ENCODE peak calls at places on chromosomes 7 and 10, in six cellular contexts. One of them, this sample, is unnamed.

GRCh38 chr10:69791812-69792211 is 9.9 kb upstream of the COL13A1 start:
- DNase-seq in fibroblast of pulmonary artery: no peak
- DNase-seq in AG04450: no peak
- DNase-seq in AG04449: no peak
- DNase-seq in IMR-90: no peak
- DNase-seq in foreskin fibroblast: no peak
- DNase-seq in this sample: no peak

GRCh38 chr10:119818889-119819270 is 53.8 kb downstream of the MCMBP start:
- DNase-seq in fibroblast of pulmonary artery: no peak
- DNase-seq in AG04450: no peak
- DNase-seq in AG04449: no peak
- DNase-seq in IMR-90: no peak
- DNase-seq in foreskin fibroblast: no peak
- DNase-seq in this sample: no peak

GRCh38 chr10:132442636-132443035 is 45.6 kb downstream of the PWWP2B start:
- DNase-seq in fibroblast of pulmonary artery: no peak
- DNase-seq in AG04450: no peak
- DNase-seq in AG04449: no peak
- DNase-seq in IMR-90: no peak
- DNase-seq in foreskin fibroblast: no peak
- DNase-seq in this sample: no peak

GRCh38 chr7:151274936-151275812 is 26.7 kb upstream of the SMARCD3 start:
- DNase-seq in fibroblast of pulmonary artery: no peak
- DNase-seq in AG04450: no peak
- DNase-seq in AG04449: no peak
- DNase-seq in IMR-90: no peak
- DNase-seq in foreskin fibroblast: no peak
- DNase-seq in this sample: no peak

GRCh38 chr7:104327534-104327933 is 869 bp upstream of the LHFPL3 start:
- DNase-seq in fibroblast of pulmonary artery: no peak
- DNase-seq in AG04450: no peak
- DNase-seq in AG04449: no peak
- DNase-seq in IMR-90: no peak
- DNase-seq in foreskin fibroblast: no peak
- DNase-seq in this sample: no peak

GRCh38 chr10:53453196-53453595 is 680.6 kb upstream of the MBL2 start:
- DNase-seq in fibroblast of pulmonary artery: no peak
- DNase-seq in AG04450: no peak
- DNase-seq in AG04449: no peak
- DNase-seq in IMR-90: no peak
- DNase-seq in foreskin fibroblast: no peak
- DNase-seq in this sample: no peak

GRCh38 chr7:129122751-129123516 is 21.6 kb upstream of the TSPAN33 start:
- DNase-seq in fibroblast of pulmonary artery: peak
- DNase-seq in AG04450: no peak
- DNase-seq in AG04449: no peak
- DNase-seq in IMR-90: peak
- DNase-seq in foreskin fibroblast: no peak
- DNase-seq in this sample: no peak

GRCh38 chr7:95675016-95675415 is 78.7 kb upstream of the PDK4 start:
- DNase-seq in fibroblast of pulmonary artery: no peak
- DNase-seq in AG04450: no peak
- DNase-seq in AG04449: no peak
- DNase-seq in IMR-90: no peak
- DNase-seq in foreskin fibroblast: no peak
- DNase-seq in this sample: no peak

GRCh38 chr10:133183646-133184378 is 23.8 kb downstream of the KNDC1 start:
- DNase-seq in fibroblast of pulmonary artery: no peak
- DNase-seq in AG04450: no peak
- DNase-seq in AG04449: no peak
- DNase-seq in IMR-90: no peak
- DNase-seq in foreskin fibroblast: no peak
- DNase-seq in this sample: no peak

GRCh38 chr10:48466611-48467240 is 138.1 kb downstream of the ARHGAP22 start:
- DNase-seq in fibroblast of pulmonary artery: no peak
- DNase-seq in AG04450: no peak
- DNase-seq in AG04449: no peak
- DNase-seq in IMR-90: no peak
- DNase-seq in foreskin fibroblast: no peak
- DNase-seq in this sample: no peak

GRCh38 chr7:139855498-139856270 is 26.6 kb downstream of the TBXAS1 start:
- DNase-seq in fibroblast of pulmonary artery: peak
- DNase-seq in AG04450: no peak
- DNase-seq in AG04449: no peak
- DNase-seq in IMR-90: no peak
- DNase-seq in foreskin fibroblast: no peak
- DNase-seq in this sample: no peak

GRCh38 chr7:64863969-64864368 is 39.1 kb upstream of the ZNF273 start:
- DNase-seq in fibroblast of pulmonary artery: no peak
- DNase-seq in AG04450: no peak
- DNase-seq in AG04449: no peak
- DNase-seq in IMR-90: no peak
- DNase-seq in foreskin fibroblast: no peak
- DNase-seq in this sample: no peak

GRCh38 chr10:79985481-79986072 is 36.7 kb upstream of the SFTPD start:
- DNase-seq in fibroblast of pulmonary artery: no peak
- DNase-seq in AG04450: no peak
- DNase-seq in AG04449: no peak
- DNase-seq in IMR-90: no peak
- DNase-seq in foreskin fibroblast: no peak
- DNase-seq in this sample: no peak

GRCh38 chr7:14449291-14449690 is 453.3 kb downstream of the DGKB start:
- DNase-seq in fibroblast of pulmonary artery: no peak
- DNase-seq in AG04450: no peak
- DNase-seq in AG04449: no peak
- DNase-seq in IMR-90: no peak
- DNase-seq in foreskin fibroblast: no peak
- DNase-seq in this sample: no peak

GRCh38 chr7:81175291-81175942 is 256.6 kb upstream of the SEMA3C start:
- DNase-seq in fibroblast of pulmonary artery: no peak
- DNase-seq in AG04450: no peak
- DNase-seq in AG04449: no peak
- DNase-seq in IMR-90: no peak
- DNase-seq in foreskin fibroblast: no peak
- DNase-seq in this sample: no peak

GRCh38 chr7:84912993-84913635 is 273.7 kb downstream of the SEMA3D start:
- DNase-seq in fibroblast of pulmonary artery: no peak
- DNase-seq in AG04450: no peak
- DNase-seq in AG04449: no peak
- DNase-seq in IMR-90: no peak
- DNase-seq in foreskin fibroblast: no peak
- DNase-seq in this sample: no peak

GRCh38 chr7:55251313-55251712 is 113.8 kb upstream of the LANCL2 start:
- DNase-seq in fibroblast of pulmonary artery: no peak
- DNase-seq in AG04450: no peak
- DNase-seq in AG04449: no peak
- DNase-seq in IMR-90: no peak
- DNase-seq in foreskin fibroblast: no peak
- DNase-seq in this sample: no peak

GRCh38 chr7:44561962-44562621 is 11.6 kb downstream of the DDX56 start:
- DNase-seq in fibroblast of pulmonary artery: peak
- DNase-seq in AG04450: no peak
- DNase-seq in AG04449: no peak
- DNase-seq in IMR-90: peak
- DNase-seq in foreskin fibroblast: peak
- DNase-seq in this sample: no peak

GRCh38 chr7:140196361-140197217 is 19.8 kb upstream of the KDM7A start:
- DNase-seq in fibroblast of pulmonary artery: peak
- DNase-seq in AG04450: no peak
- DNase-seq in AG04449: no peak
- DNase-seq in IMR-90: peak
- DNase-seq in foreskin fibroblast: no peak
- DNase-seq in this sample: no peak

GRCh38 chr7:157693071-157693520 is 356.3 kb downstream of the DNAJB6 start:
- DNase-seq in fibroblast of pulmonary artery: no peak
- DNase-seq in AG04450: no peak
- DNase-seq in AG04449: no peak
- DNase-seq in IMR-90: no peak
- DNase-seq in foreskin fibroblast: no peak
- DNase-seq in this sample: no peak

GRCh38 chr10:44383749-44384600 is 922 bp downstream of the CXCL12 start:
- DNase-seq in fibroblast of pulmonary artery: peak
- DNase-seq in AG04450: no peak
- DNase-seq in AG04449: no peak
- DNase-seq in IMR-90: peak
- DNase-seq in foreskin fibroblast: peak
- DNase-seq in this sample: no peak
- TF ChIP-seq CTCF in fibroblast of pulmonary artery: no peak
- TF ChIP-seq CTCF in AG04450: no peak
- TF ChIP-seq CTCF in AG04449: no peak
- TF ChIP-seq CTCF in IMR-90: no peak
- TF ChIP-seq CTCF in foreskin fibroblast: no peak
- TF ChIP-seq CTCF in this sample: no peak

DNA sequence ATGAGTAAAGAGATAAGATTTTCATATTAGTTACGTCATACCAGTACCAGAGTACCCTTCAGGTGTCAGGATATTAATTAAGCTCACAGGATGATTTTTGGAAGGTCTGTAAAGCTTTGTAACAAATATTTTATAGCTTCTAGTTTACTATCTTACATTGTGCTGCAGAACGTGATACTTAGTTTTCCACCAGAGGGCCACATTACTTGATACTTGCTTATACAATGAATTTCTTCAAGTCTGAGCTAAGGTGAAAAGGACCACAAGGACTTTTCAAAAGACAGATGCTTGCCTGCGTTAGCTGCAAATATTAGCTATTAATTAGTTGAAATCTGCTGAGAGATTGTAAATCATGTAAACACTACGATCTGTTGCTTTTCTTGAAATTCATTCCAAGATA is 12.2 kb downstream of the FOXP2 start:
- DNase-seq in fibroblast of pulmonary artery: peak
- DNase-seq in AG04450: no peak
- DNase-seq in AG04449: no peak
- DNase-seq in IMR-90: peak
- DNase-seq in foreskin fibroblast: no peak
- DNase-seq in this sample: no peak
- TF ChIP-seq CTCF in fibroblast of pulmonary artery: peak
- TF ChIP-seq CTCF in AG04450: peak
- TF ChIP-seq CTCF in AG04449: no peak
- TF ChIP-seq CTCF in IMR-90: peak
- TF ChIP-seq CTCF in foreskin fibroblast: peak
- TF ChIP-seq CTCF in this sample: peak

GRCh38 chr7:26275213-26275612 is 16.4 kb upstream of the SNX10 start:
- DNase-seq in fibroblast of pulmonary artery: no peak
- DNase-seq in AG04450: no peak
- DNase-seq in AG04449: no peak
- DNase-seq in IMR-90: no peak
- DNase-seq in foreskin fibroblast: no peak
- DNase-seq in this sample: no peak

GRCh38 chr7:26280097-26280496 is 11.6 kb upstream of the SNX10 start:
- DNase-seq in fibroblast of pulmonary artery: no peak
- DNase-seq in AG04450: no peak
- DNase-seq in AG04449: no peak
- DNase-seq in IMR-90: no peak
- DNase-seq in foreskin fibroblast: no peak
- DNase-seq in this sample: no peak

GRCh38 chr7:26280723-26281122 is 10.9 kb upstream of the SNX10 start:
- DNase-seq in fibroblast of pulmonary artery: no peak
- DNase-seq in AG04450: no peak
- DNase-seq in AG04449: no peak
- DNase-seq in IMR-90: no peak
- DNase-seq in foreskin fibroblast: no peak
- DNase-seq in this sample: no peak

GRCh38 chr7:26279405-26279804 is 12.3 kb upstream of the SNX10 start:
- DNase-seq in fibroblast of pulmonary artery: no peak
- DNase-seq in AG04450: no peak
- DNase-seq in AG04449: no peak
- DNase-seq in IMR-90: no peak
- DNase-seq in foreskin fibroblast: no peak
- DNase-seq in this sample: no peak

DNA sequence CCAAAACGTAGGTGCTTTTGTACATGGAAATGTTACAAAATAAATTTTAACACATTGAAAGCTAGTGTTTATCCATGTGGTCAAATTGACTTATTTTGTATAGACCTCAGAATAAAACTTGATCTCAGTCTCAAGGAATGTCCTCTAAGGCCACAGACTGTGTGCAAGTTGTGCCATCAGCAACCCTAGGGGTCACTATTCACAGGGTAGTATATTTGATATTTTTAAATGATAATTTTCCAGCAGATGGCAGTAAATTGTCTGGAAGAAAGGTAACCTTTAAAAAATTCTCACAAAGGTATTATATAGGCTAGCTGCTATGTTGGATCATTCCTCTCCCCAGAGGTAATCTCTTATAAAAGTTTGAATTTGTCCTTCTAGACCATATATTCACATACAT is 12.9 kb upstream of the SNX10 start:
- DNase-seq in fibroblast of pulmonary artery: no peak
- DNase-seq in AG04450: no peak
- DNase-seq in AG04449: no peak
- DNase-seq in IMR-90: no peak
- DNase-seq in foreskin fibroblast: no peak
- DNase-seq in this sample: no peak
- TF ChIP-seq CTCF in fibroblast of pulmonary artery: peak
- TF ChIP-seq CTCF in AG04450: no peak
- TF ChIP-seq CTCF in AG04449: no peak
- TF ChIP-seq CTCF in IMR-90: no peak
- TF ChIP-seq CTCF in foreskin fibroblast: no peak
- TF ChIP-seq CTCF in this sample: no peak

GRCh38 chr7:50229964-50230363 is 74.6 kb upstream of the IKZF1 start:
- DNase-seq in fibroblast of pulmonary artery: peak
- DNase-seq in AG04450: no peak
- DNase-seq in AG04449: no peak
- DNase-seq in IMR-90: peak
- DNase-seq in foreskin fibroblast: no peak
- DNase-seq in this sample: no peak
- TF ChIP-seq CTCF in fibroblast of pulmonary artery: peak
- TF ChIP-seq CTCF in AG04450: peak
- TF ChIP-seq CTCF in AG04449: no peak
- TF ChIP-seq CTCF in IMR-90: peak
- TF ChIP-seq CTCF in foreskin fibroblast: no peak
- TF ChIP-seq CTCF in this sample: no peak

DNA sequence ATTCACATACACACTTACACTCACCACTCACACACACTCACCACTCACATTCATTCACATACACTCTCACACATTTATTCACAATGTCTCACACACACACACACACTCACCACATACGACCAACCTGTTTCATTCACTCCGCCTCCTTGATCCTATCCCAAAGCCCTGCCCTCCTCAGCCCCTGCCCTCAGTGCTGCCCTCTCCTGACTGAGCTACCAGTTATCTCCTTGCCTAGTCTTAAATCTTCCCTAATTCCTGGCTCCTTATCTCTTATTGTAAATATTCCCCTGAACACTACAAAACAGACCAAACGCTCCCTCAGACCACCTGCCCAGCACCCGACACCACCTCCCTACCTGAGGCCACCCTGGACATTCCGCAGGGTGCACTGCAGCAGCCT is 26.1 kb upstream of the C10orf120 start:
- DNase-seq in fibroblast of pulmonary artery: no peak
- DNase-seq in AG04450: no peak
- DNase-seq in AG04449: no peak
- DNase-seq in IMR-90: no peak
- DNase-seq in foreskin fibroblast: no peak
- DNase-seq in this sample: no peak
- TF ChIP-seq CTCF in fibroblast of pulmonary artery: no peak
- TF ChIP-seq CTCF in AG04450: no peak
- TF ChIP-seq CTCF in AG04449: no peak
- TF ChIP-seq CTCF in IMR-90: no peak
- TF ChIP-seq CTCF in foreskin fibroblast: no peak
- TF ChIP-seq CTCF in this sample: no peak